ENCODE peak calls at places on chromosome 12, in ten cellular contexts. Z is pancreas, X is esophagus squamous epithelium, P is psoas muscle, O is testis, E is GM12878, D is hepatocyte, L is right lobe of liver, G is transverse colon, T is body of pancreas. S is an unnamed sample. For H3K4me1, the result is how much of the 10 kb centered on the place peaks cover.

GRCh38 chr12:25775968-25776367 is 182.5 kb upstream of the RASSF8 start:
- DNase-seq in Z (no peak), E (no peak), X (no peak), P (no peak), D (peak), O (no peak), T (no peak), G (no peak), L (no peak), S (no peak)

GRCh38 chr12:41023836-41024235 is 164.3 kb upstream of the PDZRN4 start:
- DNase-seq in E (no peak), G (no peak), L (no peak), T (no peak), X (no peak), Z (no peak), P (no peak), O (no peak), D (no peak), S (no peak)

GRCh38 chr12:130686511-130686981 is 29.6 kb downstream of the RIMBP2 start:
- DNase-seq in G (no peak), T (peak), Z (no peak), L (no peak), O (no peak), X (no peak), P (no peak), E (no peak), D (no peak), S (no peak)

GRCh38 chr12:52036587-52037171 is 14.6 kb upstream of the NR4A1 start:
- DNase-seq in G (peak), X (no peak), Z (peak), O (peak), P (peak), E (no peak), T (peak), D (peak), L (peak), S (peak)

GRCh38 chr12:102833687-102834435 is 83.2 kb downstream of the PAH start:
- DNase-seq in T (no peak), E (no peak), L (peak), P (no peak), G (no peak), D (peak), X (no peak), O (peak), Z (no peak), S (no peak)

GRCh38 chr12:100229036-100229635 is 28.5 kb downstream of the ACTR6 start:
- DNase-seq in Z (no peak), P (no peak), G (no peak), E (peak), O (no peak), T (no peak), L (no peak), X (no peak), D (peak), S (no peak)

GRCh38 chr12:56724660-56724988 is 475 bp downstream of the NACA start:
- DNase-seq in X (no peak), O (peak), G (no peak), L (no peak), T (peak), Z (no peak), D (peak), E (no peak), P (no peak), S (no peak)

GRCh38 chr12:91379051-91379775 is 196.6 kb upstream of the DCN start:
- DNase-seq in G (no peak), D (no peak), T (no peak), P (no peak), L (no peak), O (no peak), X (no peak), E (no peak), Z (no peak), S (no peak)

GRCh38 chr12:76588881-76589565 is 29.5 kb upstream of the OSBPL8 start:
- DNase-seq in T (no peak), P (no peak), L (no peak), D (peak), E (no peak), O (no peak), G (no peak), Z (no peak), X (no peak), S (no peak)

GRCh38 chr12:89918172-89918880 is 209.7 kb upstream of the ATP2B1 start:
- DNase-seq in P (no peak), T (no peak), L (no peak), E (no peak), O (no peak), X (no peak), D (peak), Z (no peak), G (peak), S (no peak)

GRCh38 chr12:66500094-66500493 is 178.8 kb downstream of the GRIP1 start:
- DNase-seq in P (no peak), O (no peak), D (no peak), E (no peak), Z (no peak), X (no peak), L (no peak), T (no peak), G (no peak), S (no peak)

GRCh38 chr12:49111206-49111605 is 559 bp upstream of the LMBR1L start:
- DNase-seq in T (no peak), E (no peak), L (no peak), Z (no peak), G (no peak), P (no peak), D (no peak), X (no peak), O (no peak), S (no peak)

GRCh38 chr12:49110191-49111155 is at the start of gene LMBR1L:
- DNase-seq in X (peak), T (peak), E (peak), Z (peak), O (peak), G (peak), L (peak), P (peak), D (peak), S (peak)

GRCh38 chr12:49109631-49110172 is 945 bp downstream of the LMBR1L start:
- DNase-seq in D (no peak), T (no peak), X (no peak), P (no peak), O (no peak), E (no peak), L (no peak), Z (no peak), G (no peak), S (no peak)

GRCh38 chr12:49105504-49106120 is 5.0 kb downstream of the LMBR1L start:
- DNase-seq in X (no peak), Z (no peak), G (no peak), D (no peak), O (no peak), L (no peak), T (no peak), P (peak), E (no peak), S (no peak)

GRCh38 chr12:49108958-49109404 is 1.7 kb downstream of the LMBR1L start:
- DNase-seq in P (peak), O (peak), E (no peak), D (peak), T (peak), X (no peak), L (peak), G (peak), Z (peak), S (peak)
- H3K4me1 ChIP-seq in P (under half), O (under half), E (under half), D (under half), T (under half), X (half or more), L (under half), G (under half), Z (under half), S (under half)

GRCh38 chr12:121535150-121536057 is 45.4 kb downstream of the KDM2B start:
- DNase-seq in P (peak), L (peak), E (no peak), O (no peak), T (no peak), G (peak), Z (no peak), X (no peak), D (peak), S (no peak)
- H3K4me3 ChIP-seq in P (peak), L (peak), E (peak), O (peak), T (no peak), G (peak), Z (no peak), X (peak), D (no peak), S (peak)

DNA sequence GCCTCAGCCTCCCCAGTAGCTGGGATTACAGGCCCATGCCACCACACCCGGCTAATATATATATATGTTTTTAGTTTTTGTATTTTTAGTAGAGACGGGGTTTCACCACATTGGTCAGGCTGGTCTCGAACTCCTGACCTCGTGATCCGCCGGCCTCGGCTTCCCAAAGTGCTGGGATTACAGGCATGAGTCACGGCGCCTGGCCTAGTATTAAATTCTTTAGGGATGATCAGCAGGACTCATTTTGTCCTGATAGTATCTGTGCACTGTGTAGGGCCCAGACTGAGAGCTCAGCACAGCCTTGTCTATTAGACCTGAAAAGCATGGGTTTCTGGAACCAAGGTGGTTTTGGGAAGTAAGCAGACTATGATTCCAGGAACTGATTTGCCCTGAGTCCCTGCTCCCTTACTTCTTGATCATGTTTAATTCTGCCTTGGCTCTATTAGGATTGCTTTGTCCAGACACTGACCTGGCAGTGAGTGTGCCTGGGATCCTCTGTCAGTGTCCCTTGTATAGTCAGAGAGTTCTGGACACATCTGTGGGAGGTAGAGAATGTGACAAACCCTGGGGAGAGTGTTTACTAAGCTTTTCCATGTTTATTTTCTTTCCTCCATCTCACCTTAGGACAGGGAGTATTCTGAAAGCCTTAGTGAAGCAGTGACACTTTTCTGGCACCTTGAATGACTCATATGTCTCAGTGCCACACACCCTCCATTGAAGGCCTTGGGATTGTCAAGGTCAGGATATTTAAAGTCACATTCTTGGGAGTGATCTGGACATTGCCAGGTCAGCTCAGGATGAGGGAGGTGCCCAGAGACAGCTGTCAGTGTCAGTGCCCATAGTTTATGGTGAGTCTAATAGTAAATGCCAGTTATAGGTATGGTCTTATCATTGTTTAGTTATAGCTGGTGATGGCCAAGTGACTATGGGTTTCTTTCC is 34.8 kb upstream of the CTDSP2 start:
- DNase-seq in T (no peak), Z (no peak), E (no peak), D (no peak), X (no peak), P (peak), L (no peak), G (peak), O (no peak), S (no peak)
- TF ChIP-seq CTCF in T (no peak), Z (no peak), E (no peak), D (no peak), X (no peak), P (no peak), L (no peak), G (no peak), O (no peak), S (no peak)

GRCh38 chr12:98767248-98767647 is 122.2 kb downstream of the APAF1 start:
- DNase-seq in L (no peak), Z (no peak), E (no peak), O (no peak), G (no peak), T (no peak), D (no peak), X (no peak), P (no peak), S (no peak)

GRCh38 chr12:98772818-98773217 is 127.7 kb downstream of the APAF1 start:
- DNase-seq in X (no peak), T (no peak), P (no peak), L (no peak), O (no peak), G (no peak), Z (no peak), D (no peak), E (no peak), S (no peak)

GRCh38 chr12:98770230-98770629 is 125.1 kb downstream of the APAF1 start:
- DNase-seq in T (no peak), Z (no peak), O (no peak), E (no peak), D (no peak), L (no peak), P (no peak), X (no peak), G (no peak), S (no peak)

GRCh38 chr12:98771811-98772752 is 127.0 kb downstream of the APAF1 start:
- DNase-seq in T (no peak), P (no peak), D (no peak), O (no peak), Z (no peak), X (no peak), L (no peak), E (no peak), G (no peak), S (no peak)
- H3K4me1 ChIP-seq in T (under half), P (under half), D (under half), O (under half), Z (under half), X (under half), L (under half), E (under half), G (under half), S (under half)

GRCh38 chr12:113477171-113477841 is 5.6 kb upstream of the LHX5 start:
- DNase-seq in Z (no peak), E (no peak), P (no peak), D (no peak), O (no peak), G (no peak), X (no peak), T (no peak), L (no peak), S (no peak)
- H3K4me3 ChIP-seq in Z (no peak), E (no peak), P (no peak), D (no peak), O (no peak), G (no peak), X (no peak), T (no peak), L (no peak), S (no peak)

GRCh38 chr12:7075931-7076330 is 15.4 kb downstream of the C1S start:
- DNase-seq in X (no peak), D (no peak), T (no peak), E (no peak), L (no peak), G (no peak), O (no peak), Z (no peak), P (no peak), S (no peak)
- TF ChIP-seq CTCF in X (no peak), D (no peak), T (no peak), E (no peak), L (no peak), G (no peak), O (no peak), Z (no peak), P (no peak), S (no peak)

GRCh38 chr12:123387508-123388217 is 3.7 kb downstream of the KMT5A start:
- DNase-seq in E (no peak), G (no peak), D (no peak), L (no peak), O (no peak), X (no peak), P (no peak), T (peak), Z (no peak), S (no peak)
- H3K4me1 ChIP-seq in E (under half), G (half or more), D (under half), L (under half), O (under half), X (half or more), P (under half), T (under half), Z (under half), S (under half)

DNA sequence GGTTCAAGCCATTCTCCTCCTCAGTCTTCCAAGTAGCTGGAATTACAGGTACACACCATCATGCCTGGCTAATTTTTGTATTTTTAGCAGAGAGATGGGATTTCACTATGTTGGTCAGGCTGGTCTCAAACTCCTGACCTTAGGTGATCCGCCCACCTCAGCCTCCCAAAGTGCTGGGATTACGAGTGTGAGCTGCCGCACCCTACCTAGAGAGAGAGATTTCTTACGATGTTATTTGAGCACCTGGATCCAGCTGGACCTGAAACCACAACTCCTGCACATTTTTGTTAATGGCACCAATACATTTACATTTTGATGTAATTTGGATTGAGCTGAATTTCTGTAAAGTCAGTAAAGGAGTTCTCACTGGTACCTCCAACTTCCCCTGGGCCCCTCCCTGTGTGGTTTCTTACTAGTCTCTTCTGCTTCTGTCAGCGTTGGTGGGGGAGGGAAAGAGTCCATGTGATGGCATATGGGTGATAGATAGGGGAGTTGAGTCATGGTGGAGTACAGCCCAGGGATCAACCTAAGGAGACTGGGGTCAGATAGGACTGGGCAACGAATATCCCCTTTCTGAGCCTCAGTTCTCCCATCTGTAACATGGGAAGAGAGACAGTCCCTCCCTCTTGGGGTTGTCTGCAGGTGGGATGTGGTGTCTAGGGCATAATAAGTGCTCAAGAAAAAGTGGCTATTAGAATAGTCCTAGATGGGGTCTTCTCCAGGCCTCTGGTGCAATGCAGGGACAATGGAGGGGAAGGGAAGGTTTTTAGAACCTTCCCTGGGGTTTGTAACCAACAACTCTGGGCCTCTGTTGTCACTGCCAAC is 83.3 kb upstream of the MED13L start:
- DNase-seq in T (no peak), G (no peak), X (no peak), P (no peak), D (no peak), E (no peak), O (no peak), Z (no peak), L (no peak), S (no peak)
- H3K4me3 ChIP-seq in T (no peak), G (no peak), X (no peak), P (no peak), D (no peak), E (no peak), O (no peak), Z (no peak), L (no peak), S (no peak)

GRCh38 chr12:113867258-113867657 is 98.9 kb downstream of the RBM19 start:
- DNase-seq in D (peak), P (no peak), E (no peak), G (no peak), L (no peak), T (peak), O (no peak), X (no peak), Z (no peak), S (no peak)
- TF ChIP-seq CTCF in D (peak), P (no peak), E (no peak), G (no peak), L (peak), T (peak), O (no peak), X (peak), Z (no peak), S (no peak)

S was measured in ascending aorta.